ENCODE peak calls at places on chromosomes 6 and 20, in ten cellular contexts. Q is adrenal gland, J is heart left ventricle, O is transverse colon, S is IMR-90, C is HCT116, A is uterus, W is ovary, E is stomach, U is body of pancreas. Y is an unnamed sample.

GRCh38 chr6:52263709-52264320 is 19.5 kb upstream of the IL17F start:
- DNase-seq in Q (peak; percentile 56), J (peak; percentile 49), O (peak; percentile 58), S (peak; percentile 74), C (no peak), A (peak; percentile 58), W (peak; percentile 60), E (peak; percentile 62), U (peak; percentile 57), Y (no peak)

GRCh38 chr6:21188505-21189223 is 404.9 kb upstream of the SOX4 start:
- DNase-seq in Q (no peak), J (no peak), O (no peak), S (no peak), C (no peak), A (no peak), W (no peak), E (no peak), U (no peak), Y (no peak)

GRCh38 chr20:2878515-2878914 is 5.2 kb downstream of the PTPRA start:
- DNase-seq in Q (no peak), J (no peak), O (no peak), S (no peak), C (no peak), A (no peak), W (no peak), E (no peak), U (no peak), Y (no peak)

GRCh38 chr20:35171753-35172433 is at the start of gene PROCR:
- DNase-seq in Q (peak; percentile 83), J (peak; percentile 89), O (peak; percentile 87), S (peak; percentile 90), C (peak; percentile 92), A (peak; percentile 91), W (peak; percentile 89), E (peak; percentile 72), U (peak; percentile 77), Y (peak; percentile 93)

GRCh38 chr6:67683960-67684359 is 951.1 kb upstream of the ADGRB3 start:
- DNase-seq in Q (no peak), J (no peak), O (no peak), S (peak; percentile 49), C (no peak), A (no peak), W (no peak), E (no peak), U (no peak), Y (no peak)

GRCh38 chr6:42569102-42570028 is 5.5 kb downstream of the UBR2 start:
- DNase-seq in Q (no peak), J (no peak), O (no peak), S (peak; percentile 95), C (no peak), A (no peak), W (no peak), E (no peak), U (no peak), Y (no peak)

GRCh38 chr6:143060354-143060805 is 309 bp upstream of the AIG1 start:
- DNase-seq in Q (peak; percentile 88), J (peak; percentile 87), O (peak; percentile 89), S (peak; percentile 81), C (peak; percentile 90), A (peak; percentile 69), W (peak; percentile 88), E (peak; percentile 80), U (peak; percentile 80), Y (peak; percentile 95)

GRCh38 chr20:13571662-13572061 is 67.1 kb downstream of the TASP1 start:
- DNase-seq in Q (no peak), J (no peak), O (no peak), S (no peak), C (no peak), A (no peak), W (no peak), E (no peak), U (no peak), Y (no peak)

GRCh38 chr20:6519556-6519955 is 247.9 kb upstream of the BMP2 start:
- DNase-seq in Q (no peak), J (no peak), O (no peak), S (peak; percentile 91), C (no peak), A (no peak), W (no peak), E (no peak), U (no peak), Y (no peak)

GRCh38 chr20:54122189-54122588 is 51.6 kb downstream of the CYP24A1 start:
- DNase-seq in Q (no peak), J (no peak), O (no peak), S (peak; percentile 68), C (no peak), A (no peak), W (no peak), E (no peak), U (no peak), Y (no peak)

GRCh38 chr20:41125530-41126457 is 11.5 kb upstream of the PLCG1 start:
- DNase-seq in Q (no peak), J (no peak), O (no peak), S (no peak), C (no peak), A (no peak), W (no peak), E (no peak), U (no peak), Y (no peak)

GRCh38 chr6:97133071-97133470 is 149.9 kb downstream of the MMS22L start:
- DNase-seq in Q (peak; percentile 48), J (no peak), O (no peak), S (no peak), C (no peak), A (no peak), W (no peak), E (no peak), U (no peak), Y (no peak)

GRCh38 chr6:26022166-26022510 is 59.5 kb downstream of the TRIM38 start:
- DNase-seq in Q (peak; percentile 83), J (peak; percentile 56), O (peak; percentile 58), S (peak; percentile 88), C (peak; percentile 71), A (peak; percentile 59), W (peak; percentile 62), E (peak; percentile 60), U (peak; percentile 63), Y (peak; percentile 91)

GRCh38 chr6:41676406-41676805 is 38.1 kb downstream of the MDFI start:
- DNase-seq in Q (no peak), J (no peak), O (no peak), S (no peak), C (no peak), A (no peak), W (no peak), E (no peak), U (no peak), Y (no peak)

GRCh38 chr6:163083141-163083540 is 331.4 kb upstream of the QKI start:
- DNase-seq in Q (no peak), J (no peak), O (no peak), S (no peak), C (no peak), A (no peak), W (no peak), E (no peak), U (no peak), Y (no peak)

GRCh38 chr6:150068173-150068785 is 642 bp downstream of the ULBP3 start:
- DNase-seq in Q (no peak), J (no peak), O (no peak), S (no peak), C (no peak), A (no peak), W (no peak), E (no peak), U (no peak), Y (no peak)

GRCh38 chr20:46206025-46206424 is 87.9 kb downstream of the CD40 start:
- DNase-seq in Q (peak; percentile 66), J (peak; percentile 55), O (peak; percentile 29), S (peak; percentile 28), C (no peak), A (no peak), W (no peak), E (peak; percentile 33), U (no peak), Y (no peak)

DNA sequence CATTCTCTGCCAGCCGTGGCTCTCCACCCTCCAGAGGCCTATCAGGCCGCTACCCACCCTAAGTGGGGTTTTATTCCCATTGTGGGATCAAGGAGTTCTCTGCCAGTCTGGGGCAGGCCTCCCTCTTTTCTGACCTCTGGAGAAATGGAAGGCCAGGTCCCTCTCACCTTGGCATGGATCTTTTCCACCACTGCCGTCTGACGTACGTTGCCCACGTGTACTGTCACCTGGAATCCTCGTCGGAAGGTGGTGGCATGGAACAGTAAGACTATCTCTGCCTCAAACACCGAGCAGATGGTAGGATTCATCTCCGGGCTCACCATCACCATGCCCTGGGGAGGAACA is 7.3 kb downstream of the GTPBP2 start:
- DNase-seq in Q (no peak), J (no peak), O (no peak), S (no peak), C (no peak), A (no peak), W (no peak), E (no peak), U (no peak), Y (peak; percentile 48)
- TF ChIP-seq POLR2A in Q (no peak), J (no peak), O (no peak), S (no peak), C (no peak), A (no peak), W (no peak), E (no peak), U (no peak), Y (no peak)

GRCh38 chr6:95587989-95588388 is 10.7 kb downstream of the MANEA start:
- DNase-seq in Q (no peak), J (no peak), O (no peak), S (no peak), C (no peak), A (no peak), W (no peak), E (no peak), U (no peak), Y (no peak)
- H3K4me3 ChIP-seq in Q (no peak overlapping the region), J (no peak overlapping the region), O (no peak overlapping the region), S (no peak overlapping the region), C (no peak overlapping the region), A (no peak overlapping the region), W (no peak overlapping the region), E (no peak overlapping the region), U (no peak overlapping the region), Y (no peak overlapping the region)

GRCh38 chr6:160991411-160992322 is at the start of gene MAP3K4:
- DNase-seq in Q (peak; percentile 78), J (peak; percentile 88), O (peak; percentile 85), S (peak; percentile 75), C (peak; percentile 47), A (peak; percentile 78), W (peak; percentile 79), E (peak; percentile 81), U (peak; percentile 79), Y (peak; percentile 95)
- TF ChIP-seq POLR2A in Q (peak; percentile 72), J (no peak), O (peak; percentile 54), S (peak; percentile 62), C (no peak), A (peak; percentile 66), W (no peak), E (no peak), U (peak; percentile 74), Y (no peak)

DNA sequence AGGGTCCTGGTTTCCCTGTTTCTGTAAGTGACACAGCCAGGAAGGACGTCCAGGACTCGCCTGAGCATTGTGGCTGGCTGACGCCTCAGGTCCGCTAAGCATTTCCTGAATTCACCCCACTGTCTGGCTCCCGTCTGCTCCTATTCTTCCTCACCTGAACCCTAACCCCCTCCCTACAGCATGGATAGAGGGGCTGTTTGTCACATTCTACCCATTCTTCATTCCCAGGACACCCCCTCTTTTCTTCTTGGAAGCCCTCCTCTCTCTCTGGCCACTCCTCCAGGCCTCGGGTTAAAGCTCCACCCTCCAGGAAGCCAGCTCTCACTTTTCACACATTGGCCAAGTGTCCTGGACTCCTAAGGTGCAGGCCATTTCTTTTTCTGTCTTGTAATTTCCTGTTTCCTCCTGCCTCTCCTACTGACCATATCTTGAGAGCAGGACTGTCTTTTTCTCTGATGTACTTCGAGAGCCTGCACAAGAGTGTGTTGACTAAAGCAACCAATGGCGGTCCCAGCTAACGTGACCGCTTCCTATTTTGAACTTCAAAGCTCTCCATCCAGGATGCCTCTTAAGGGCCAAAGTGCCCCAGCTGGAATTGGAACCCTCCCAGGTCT is 24.2 kb upstream of the MYMX start:
- DNase-seq in Q (no peak), J (no peak), O (no peak), S (no peak), C (no peak), A (no peak), W (no peak), E (no peak), U (no peak), Y (no peak)
- H3K4me3 ChIP-seq in Q (no peak overlapping the region), J (peak overlapping the region; percentile 27), O (no peak overlapping the region), S (no peak overlapping the region), C (no peak overlapping the region), A (no peak overlapping the region), W (no peak overlapping the region), E (peak overlapping the region; percentile 5), U (no peak overlapping the region), Y (no peak overlapping the region)

Y was measured in lower leg skin.